ENCODE peak calls at places on chromosomes 13 and 19, in four cellular contexts. One of them, this sample, is unnamed.

GRCh38 chr13:20197361-20197834 is 4.7 kb upstream of the GJB2 start:
- DNase-seq in mucosa of descending colon: no peak
- DNase-seq in pancreas: no peak
- DNase-seq in HL-60: no peak
- DNase-seq in this sample: no peak

GRCh38 chr13:48942131-48942530 is 33.6 kb upstream of the FNDC3A start:
- DNase-seq in mucosa of descending colon: no peak
- DNase-seq in pancreas: no peak
- DNase-seq in HL-60: no peak
- DNase-seq in this sample: no peak

GRCh38 chr13:71780546-71780945 is 86.5 kb downstream of the DACH1 start:
- DNase-seq in mucosa of descending colon: no peak
- DNase-seq in pancreas: no peak
- DNase-seq in HL-60: no peak
- DNase-seq in this sample: no peak

GRCh38 chr13:112391747-112392146 is 15.6 kb downstream of the SPACA7 start:
- DNase-seq in mucosa of descending colon: no peak
- DNase-seq in pancreas: no peak
- DNase-seq in HL-60: peak
- DNase-seq in this sample: no peak

GRCh38 chr19:8575467-8575997 is 1.7 kb downstream of the MYO1F start:
- DNase-seq in mucosa of descending colon: no peak
- DNase-seq in pancreas: no peak
- DNase-seq in HL-60: peak
- DNase-seq in this sample: no peak

GRCh38 chr13:25042141-25042540 is 53.8 kb upstream of the PABPC3 start:
- DNase-seq in mucosa of descending colon: no peak
- DNase-seq in pancreas: no peak
- DNase-seq in HL-60: no peak
- DNase-seq in this sample: no peak

GRCh38 chr19:10946964-10947657 is 13.7 kb upstream of the SMARCA4 start:
- DNase-seq in mucosa of descending colon: no peak
- DNase-seq in pancreas: no peak
- DNase-seq in HL-60: no peak
- DNase-seq in this sample: no peak

GRCh38 chr13:102697929-102698648 is 3.2 kb upstream of the METTL21C start:
- DNase-seq in mucosa of descending colon: no peak
- DNase-seq in pancreas: no peak
- DNase-seq in HL-60: no peak
- DNase-seq in this sample: no peak

GRCh38 chr13:73835138-73835721 is 299.0 kb downstream of the KLF12 start:
- DNase-seq in mucosa of descending colon: no peak
- DNase-seq in pancreas: no peak
- DNase-seq in HL-60: no peak
- DNase-seq in this sample: no peak

GRCh38 chr19:4197625-4198466 is 15.4 kb downstream of the ANKRD24 start:
- DNase-seq in mucosa of descending colon: no peak
- DNase-seq in pancreas: no peak
- DNase-seq in HL-60: no peak
- DNase-seq in this sample: no peak

GRCh38 chr19:958967-959685 is 25.0 kb upstream of the WDR18 start:
- DNase-seq in mucosa of descending colon: no peak
- DNase-seq in pancreas: no peak
- DNase-seq in HL-60: peak
- DNase-seq in this sample: no peak

GRCh38 chr19:1274852-1275259 is 474 bp upstream of the FAM174C start:
- DNase-seq in mucosa of descending colon: no peak
- DNase-seq in pancreas: no peak
- DNase-seq in HL-60: peak
- DNase-seq in this sample: no peak

GRCh38 chr13:64234255-64234654 is 2818.6 kb upstream of the PCDH20 start:
- DNase-seq in mucosa of descending colon: no peak
- DNase-seq in pancreas: no peak
- DNase-seq in HL-60: no peak
- DNase-seq in this sample: no peak

GRCh38 chr19:2923510-2923909 is 21.3 kb downstream of the ZNF77 start:
- DNase-seq in mucosa of descending colon: no peak
- DNase-seq in pancreas: no peak
- DNase-seq in HL-60: no peak
- DNase-seq in this sample: no peak

GRCh38 chr19:834216-834615 is 6.6 kb downstream of the AZU1 start:
- DNase-seq in mucosa of descending colon: no peak
- DNase-seq in pancreas: no peak
- DNase-seq in HL-60: no peak
- DNase-seq in this sample: no peak

GRCh38 chr13:81480634-81481033 is 1139.7 kb upstream of the SPRY2 start:
- DNase-seq in mucosa of descending colon: no peak
- DNase-seq in pancreas: no peak
- DNase-seq in HL-60: no peak
- DNase-seq in this sample: no peak

GRCh38 chr13:67351915-67352314 is 121.8 kb upstream of the PCDH9 start:
- DNase-seq in mucosa of descending colon: no peak
- DNase-seq in pancreas: no peak
- DNase-seq in HL-60: no peak
- DNase-seq in this sample: no peak

GRCh38 chr19:31598730-31599238 is 249.5 kb upstream of the TSHZ3 start:
- DNase-seq in mucosa of descending colon: no peak
- DNase-seq in pancreas: no peak
- DNase-seq in HL-60: no peak
- DNase-seq in this sample: no peak

GRCh38 chr13:102293723-102294122 is 108.1 kb downstream of the FGF14 start:
- DNase-seq in mucosa of descending colon: no peak
- DNase-seq in pancreas: no peak
- DNase-seq in HL-60: no peak
- DNase-seq in this sample: no peak

GRCh38 chr13:73273737-73274136 is 214.9 kb downstream of the KLF5 start:
- DNase-seq in mucosa of descending colon: no peak
- DNase-seq in pancreas: no peak
- DNase-seq in HL-60: no peak
- DNase-seq in this sample: no peak

GRCh38 chr19:31306006-31306753 is 43.1 kb downstream of the TSHZ3 start:
- DNase-seq in mucosa of descending colon: no peak
- DNase-seq in pancreas: no peak
- DNase-seq in HL-60: no peak
- DNase-seq in this sample: no peak

GRCh38 chr13:34748078-34748477 is 194.0 kb upstream of the NBEA start:
- DNase-seq in mucosa of descending colon: no peak
- DNase-seq in pancreas: no peak
- DNase-seq in HL-60: no peak
- DNase-seq in this sample: no peak

GRCh38 chr19:18304496-18305312 is 18.2 kb downstream of the LSM4 start:
- DNase-seq in mucosa of descending colon: peak
- DNase-seq in pancreas: peak
- DNase-seq in HL-60: peak
- DNase-seq in this sample: no peak

GRCh38 chr19:55877211-55877610 is 40.9 kb downstream of the NLRP4 start:
- DNase-seq in mucosa of descending colon: no peak
- DNase-seq in pancreas: no peak
- DNase-seq in HL-60: no peak
- DNase-seq in this sample: no peak

GRCh38 chr13:112972867-112973576 is 4.0 kb downstream of the MCF2L start:
- DNase-seq in mucosa of descending colon: peak
- DNase-seq in pancreas: no peak
- DNase-seq in HL-60: no peak
- DNase-seq in this sample: no peak

GRCh38 chr13:51148223-51148951 is 37.3 kb upstream of the C13orf42 start:
- DNase-seq in mucosa of descending colon: no peak
- DNase-seq in pancreas: no peak
- DNase-seq in HL-60: no peak
- DNase-seq in this sample: no peak

GRCh38 chr19:17379221-17379631 is 2.1 kb upstream of the PLVAP start:
- DNase-seq in mucosa of descending colon: no peak
- DNase-seq in pancreas: no peak
- DNase-seq in HL-60: no peak
- DNase-seq in this sample: no peak

GRCh38 chr19:4575978-4576933 is 16.8 kb upstream of the SEMA6B start:
- DNase-seq in mucosa of descending colon: no peak
- DNase-seq in pancreas: peak
- DNase-seq in HL-60: peak
- DNase-seq in this sample: peak

GRCh38 chr13:38262211-38262610 is 87.4 kb upstream of the UFM1 start:
- DNase-seq in mucosa of descending colon: no peak
- DNase-seq in pancreas: no peak
- DNase-seq in HL-60: no peak
- DNase-seq in this sample: no peak

GRCh38 chr13:30045916-30046704 is 195.7 kb upstream of the UBL3 start:
- DNase-seq in mucosa of descending colon: no peak
- DNase-seq in pancreas: peak
- DNase-seq in HL-60: peak
- DNase-seq in this sample: no peak

GRCh38 chr19:7216373-7216902 is 77.8 kb downstream of the INSR start:
- DNase-seq in mucosa of descending colon: no peak
- DNase-seq in pancreas: no peak
- DNase-seq in HL-60: no peak
- DNase-seq in this sample: no peak

GRCh38 chr19:40191836-40192646 is 815 bp downstream of the MAP3K10 start:
- DNase-seq in mucosa of descending colon: peak
- DNase-seq in pancreas: peak
- DNase-seq in HL-60: no peak
- DNase-seq in this sample: no peak

GRCh38 chr13:33126909-33127607 is 110.8 kb downstream of the KL start:
- DNase-seq in mucosa of descending colon: peak
- DNase-seq in pancreas: no peak
- DNase-seq in HL-60: no peak
- DNase-seq in this sample: no peak

GRCh38 chr19:1037553-1038115 is 2.3 kb upstream of the ABCA7 start:
- DNase-seq in mucosa of descending colon: peak
- DNase-seq in pancreas: no peak
- DNase-seq in HL-60: no peak
- DNase-seq in this sample: no peak

GRCh38 chr13:27411393-27411792 is 13.0 kb upstream of the GTF3A start:
- DNase-seq in mucosa of descending colon: no peak
- DNase-seq in pancreas: no peak
- DNase-seq in HL-60: no peak
- DNase-seq in this sample: no peak

GRCh38 chr13:27419333-27419732 is 5.1 kb upstream of the GTF3A start:
- DNase-seq in mucosa of descending colon: no peak
- DNase-seq in pancreas: no peak
- DNase-seq in HL-60: no peak
- DNase-seq in this sample: no peak

GRCh38 chr13:27415116-27415515 is 9.3 kb upstream of the GTF3A start:
- DNase-seq in mucosa of descending colon: no peak
- DNase-seq in pancreas: no peak
- DNase-seq in HL-60: no peak
- DNase-seq in this sample: no peak
- TF ChIP-seq CTCF in mucosa of descending colon: no peak
- TF ChIP-seq CTCF in pancreas: no peak
- TF ChIP-seq CTCF in HL-60: no peak
- TF ChIP-seq CTCF in this sample: no peak

DNA sequence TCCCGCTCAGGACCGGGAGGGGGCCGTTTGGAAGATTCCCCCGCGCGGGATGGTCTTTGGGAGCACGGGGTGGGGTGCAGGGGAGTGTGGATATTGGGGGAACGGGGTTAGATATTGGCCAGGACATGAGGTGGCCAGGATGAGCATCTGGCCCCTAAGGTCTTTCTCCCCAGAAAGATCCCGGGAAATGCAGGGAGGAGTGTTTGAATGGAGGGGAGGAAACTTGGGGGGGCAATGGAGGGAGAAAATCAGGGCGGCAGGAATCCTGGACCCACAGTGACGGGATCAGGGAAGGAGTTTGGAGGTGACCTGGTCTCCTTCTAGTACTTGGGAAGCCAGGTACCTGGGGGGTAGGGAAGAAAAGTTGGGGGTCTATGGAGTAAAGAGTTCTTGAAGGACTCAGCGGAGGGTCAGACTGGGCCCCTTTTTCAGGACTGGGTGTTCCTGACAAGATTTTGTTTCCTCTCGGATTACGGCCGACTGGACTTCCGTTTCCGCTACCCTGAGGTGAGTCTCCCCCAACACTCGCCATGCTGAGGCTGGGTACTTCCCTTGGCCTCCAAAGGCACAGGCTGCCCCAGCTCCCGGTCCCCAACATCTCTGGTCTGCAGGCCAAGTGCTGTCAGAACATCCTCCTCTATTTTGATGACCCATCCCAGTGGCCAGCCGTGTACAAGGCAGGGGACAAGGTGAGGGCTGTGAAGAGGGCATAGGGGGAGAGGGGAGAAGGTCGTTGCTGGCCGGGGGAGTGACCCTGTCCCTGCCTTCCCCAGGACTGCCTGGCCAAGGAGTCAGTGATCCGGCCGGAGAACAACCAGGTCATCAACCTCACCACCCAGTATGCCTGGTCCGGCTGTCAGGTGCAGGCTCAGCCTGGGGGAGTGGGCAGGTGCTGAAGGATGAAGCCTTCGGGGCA is 989 bp downstream of the TMEM145 start:
- DNase-seq in mucosa of descending colon: no peak
- DNase-seq in pancreas: no peak
- DNase-seq in HL-60: no peak
- DNase-seq in this sample: no peak
- TF ChIP-seq CTCF in mucosa of descending colon: no peak
- TF ChIP-seq CTCF in pancreas: no peak
- TF ChIP-seq CTCF in HL-60: no peak
- TF ChIP-seq CTCF in this sample: no peak

GRCh38 chr13:44142911-44143665 is 230.5 kb upstream of the SERP2 start:
- DNase-seq in mucosa of descending colon: no peak
- DNase-seq in pancreas: no peak
- DNase-seq in HL-60: no peak
- DNase-seq in this sample: no peak

GRCh38 chr13:44141725-44142539 is 231.7 kb upstream of the SERP2 start:
- DNase-seq in mucosa of descending colon: peak
- DNase-seq in pancreas: peak
- DNase-seq in HL-60: peak
- DNase-seq in this sample: peak

GRCh38 chr13:44140146-44140545 is 233.5 kb upstream of the SERP2 start:
- DNase-seq in mucosa of descending colon: peak
- DNase-seq in pancreas: no peak
- DNase-seq in HL-60: no peak
- DNase-seq in this sample: no peak

GRCh38 chr13:44141213-44141724 is 232.4 kb upstream of the SERP2 start:
- DNase-seq in mucosa of descending colon: no peak
- DNase-seq in pancreas: no peak
- DNase-seq in HL-60: no peak
- DNase-seq in this sample: no peak

GRCh38 chr13:44142540-44142867 is 231.1 kb upstream of the SERP2 start:
- DNase-seq in mucosa of descending colon: no peak
- DNase-seq in pancreas: no peak
- DNase-seq in HL-60: no peak
- DNase-seq in this sample: no peak
- TF ChIP-seq CTCF in mucosa of descending colon: no peak
- TF ChIP-seq CTCF in pancreas: no peak
- TF ChIP-seq CTCF in HL-60: no peak
- TF ChIP-seq CTCF in this sample: no peak

GRCh38 chr13:45731455-45731854 is 29.3 kb downstream of the CBY2 start:
- DNase-seq in mucosa of descending colon: no peak
- DNase-seq in pancreas: no peak
- DNase-seq in HL-60: no peak
- DNase-seq in this sample: no peak

DNA sequence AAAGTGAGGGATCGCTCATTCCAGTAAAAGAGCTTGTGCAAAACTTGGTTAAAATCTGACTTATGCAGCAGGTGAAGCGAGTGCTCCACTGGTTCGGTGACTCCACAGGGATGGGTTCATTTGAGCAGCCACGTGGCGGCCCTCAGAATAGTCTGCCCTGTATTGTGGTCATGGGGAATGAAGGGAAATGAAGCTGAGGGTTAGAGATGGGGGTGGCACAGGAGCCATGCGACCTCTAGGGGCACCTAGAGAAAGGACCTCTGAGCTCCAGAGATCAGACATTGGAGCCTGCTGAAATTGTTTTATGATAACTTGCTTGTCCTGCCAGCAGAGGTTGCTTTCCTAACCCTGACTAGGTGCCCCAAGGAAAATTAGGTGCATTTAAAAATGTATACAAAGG is 26.6 kb downstream of the CBY2 start:
- DNase-seq in mucosa of descending colon: no peak
- DNase-seq in pancreas: no peak
- DNase-seq in HL-60: peak
- DNase-seq in this sample: no peak
- TF ChIP-seq CTCF in mucosa of descending colon: no peak
- TF ChIP-seq CTCF in pancreas: no peak
- TF ChIP-seq CTCF in HL-60: peak
- TF ChIP-seq CTCF in this sample: no peak

This sample was measured in omental fat pad.